ENCODE peak calls at places on chromosome 10, in ten cellular contexts. F is H1, U is stomach, J is lower leg skin, K is heart left ventricle, W is esophagus muscularis mucosa, S is A549, D is ovary, X is gastrocnemius medialis, Y is adrenal gland. Q is an unnamed sample.
A peak's percentile ranks its signal among the peaks of the same experiment; 100 is the strongest.

GRCh38 chr10:116274141-116274861 is 1.3 kb upstream of the GFRA1 start:
- DNase-seq in U (no peak), X (no peak), D (no peak), Y (no peak), F (peak; percentile 66), W (peak; percentile 91), J (no peak), S (peak; percentile 20), K (no peak), Q (no peak)

GRCh38 chr10:30995081-30995480 is 36.6 kb downstream of the ZNF438 start:
- DNase-seq in U (no peak), Y (no peak), X (no peak), W (no peak), F (no peak), J (no peak), D (no peak), K (no peak), S (no peak), Q (no peak)

GRCh38 chr10:11934262-11934661 is 108.3 kb downstream of the UPF2 start:
- DNase-seq in S (no peak), Y (peak; percentile 71), K (no peak), W (no peak), D (no peak), J (no peak), X (no peak), F (no peak), U (no peak), Q (no peak)

GRCh38 chr10:65350619-65351018 is 1575.2 kb upstream of the LRRTM3 start:
- DNase-seq in K (no peak), D (no peak), W (no peak), U (no peak), X (no peak), J (no peak), F (no peak), Y (peak; percentile 10), S (no peak), Q (no peak)

GRCh38 chr10:6229290-6229689 is 26.6 kb downstream of the PFKFB3 start:
- DNase-seq in J (no peak), W (no peak), D (no peak), K (no peak), F (no peak), Y (no peak), X (no peak), U (no peak), S (no peak), Q (no peak)

GRCh38 chr10:20694296-20694695 is 202.8 kb downstream of the NEBL start:
- DNase-seq in S (no peak), K (no peak), J (no peak), U (no peak), D (no peak), Y (no peak), X (no peak), F (no peak), W (no peak), Q (no peak)

GRCh38 chr10:24569828-24570657 is 153.6 kb downstream of the ARHGAP21 start:
- DNase-seq in X (no peak), S (no peak), D (no peak), Y (no peak), U (no peak), K (no peak), W (no peak), F (no peak), J (no peak), Q (no peak)

GRCh38 chr10:123398180-123398591 is 244.0 kb downstream of the BUB3 start:
- DNase-seq in W (no peak), S (no peak), K (no peak), U (no peak), X (no peak), J (no peak), D (no peak), Y (no peak), F (no peak), Q (no peak)

GRCh38 chr10:6204063-6204340 is 1.3 kb downstream of the PFKFB3 start:
- DNase-seq in F (peak; percentile 71), S (no peak), K (no peak), W (no peak), D (peak; percentile 59), Y (no peak), X (no peak), J (no peak), U (peak; percentile 62), Q (no peak)

GRCh38 chr10:133124357-133125211 is 35.4 kb upstream of the KNDC1 start:
- DNase-seq in K (no peak), F (peak; percentile 88), X (no peak), U (peak; percentile 53), S (peak; percentile 47), J (no peak), Y (peak; percentile 60), D (no peak), W (no peak), Q (peak; percentile 8)

GRCh38 chr10:48466611-48467240 is 138.1 kb downstream of the ARHGAP22 start:
- DNase-seq in S (no peak), K (no peak), D (peak; percentile 26), F (peak; percentile 69), Y (no peak), X (no peak), W (no peak), J (no peak), U (peak; percentile 20), Q (no peak)

GRCh38 chr10:114541081-114541833 is 116.8 kb downstream of the ABLIM1 start:
- DNase-seq in J (peak; percentile 85), Y (peak; percentile 78), U (peak; percentile 63), X (peak; percentile 57), D (peak; percentile 77), F (no peak), W (peak; percentile 94), S (no peak), K (peak; percentile 72), Q (peak; percentile 82)

GRCh38 chr10:71520042-71520441 is 123.3 kb downstream of the CDH23 start:
- DNase-seq in J (no peak), K (no peak), Y (no peak), W (no peak), X (no peak), D (no peak), U (no peak), F (no peak), S (no peak), Q (no peak)
- TF ChIP-seq CTCF in J (no peak), K (no peak), Y (no peak), W (no peak), X (no peak), D (no peak), U (no peak), F (no peak), S (no peak), Q (no peak)

DNA sequence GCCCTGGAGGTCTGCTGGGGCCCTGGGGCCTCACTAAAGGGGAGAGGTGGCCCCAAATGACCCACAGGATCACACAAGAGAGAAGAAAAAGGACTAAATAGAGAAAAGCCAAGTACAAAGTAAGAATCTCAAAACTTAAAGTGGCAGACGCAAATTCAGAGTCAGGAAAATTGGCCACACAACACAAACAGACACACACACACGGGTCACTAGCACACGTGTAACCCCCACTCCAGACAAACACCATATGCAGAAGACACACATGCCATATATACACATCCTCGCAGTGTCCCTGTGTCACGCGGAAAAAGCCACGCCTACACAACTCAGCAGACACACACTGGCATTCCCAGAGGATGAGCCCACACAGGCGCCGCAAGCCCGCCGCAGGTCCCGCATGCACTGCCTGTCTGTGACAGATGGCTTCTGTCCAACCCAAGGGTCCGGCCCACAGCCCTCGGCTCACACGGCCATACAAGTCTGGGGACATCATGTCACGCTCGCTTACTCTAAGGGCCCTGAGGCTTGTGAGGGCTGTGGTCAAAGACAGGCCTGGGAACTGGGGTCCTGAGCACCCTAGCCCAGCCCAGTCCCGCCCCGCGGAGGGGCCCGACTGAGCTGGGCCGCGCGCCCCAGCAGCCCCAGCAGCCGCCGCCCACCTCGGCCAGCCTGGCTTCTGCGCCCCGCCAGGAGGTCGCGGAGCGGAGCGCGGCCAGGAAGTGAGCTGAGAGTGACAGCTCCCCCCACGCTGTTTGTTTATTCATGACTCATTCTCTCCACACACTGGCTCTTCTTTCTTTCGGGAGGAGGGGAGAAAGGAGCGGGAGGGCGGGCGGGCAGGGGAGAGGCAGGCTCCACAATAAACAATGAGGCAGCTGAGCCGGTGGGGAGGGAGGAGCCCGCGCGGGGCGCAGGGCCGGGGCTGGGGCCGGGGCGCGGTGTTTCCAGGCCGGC is 95.5 kb upstream of the ZMIZ1 start:
- DNase-seq in J (peak; percentile 80), Y (peak; percentile 90), F (peak; percentile 72), D (peak; percentile 76), K (peak; percentile 87), W (peak; percentile 94), S (peak; percentile 93), U (peak; percentile 69), X (peak; percentile 84), Q (peak; percentile 72)
- TF ChIP-seq POLR2A in J (no peak), Y (peak; percentile 85), F (no peak), D (peak; percentile 34), K (peak; percentile 73), W (peak; percentile 25), S (no peak), U (no peak), X (peak; percentile 76), Q (no peak)

DNA sequence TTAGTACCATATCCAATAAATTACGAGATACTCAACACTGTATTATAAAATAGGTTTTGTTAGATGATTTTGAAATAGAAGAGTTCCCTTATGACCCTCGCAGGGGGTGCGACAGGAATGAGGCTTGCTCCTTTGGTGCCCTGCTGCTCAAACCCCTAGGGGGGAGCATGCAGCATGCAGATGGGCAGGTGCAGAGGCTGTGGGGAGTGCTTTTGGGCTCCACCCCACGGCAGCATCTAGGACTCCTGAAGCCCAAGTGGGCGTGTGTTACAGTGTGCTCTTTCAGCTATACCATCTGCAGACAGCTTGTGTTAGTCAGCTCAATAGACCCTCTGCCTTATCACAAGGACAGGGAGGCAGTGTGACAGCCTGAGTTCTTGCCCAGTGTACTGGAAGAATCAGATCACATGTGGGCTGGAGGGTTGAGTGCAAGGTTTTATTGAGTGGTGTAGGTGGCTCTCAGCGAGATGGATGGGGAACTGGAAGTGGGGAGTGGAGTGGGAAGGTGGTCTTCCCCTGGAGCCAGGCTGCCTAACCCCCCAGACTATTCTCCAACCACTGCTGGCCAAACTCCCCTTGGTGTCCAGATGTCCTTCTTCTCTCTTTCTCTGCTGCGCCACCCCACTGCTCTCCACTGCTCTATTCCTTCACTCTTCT is 3.1 kb upstream of the MRC1 start:
- DNase-seq in U (no peak), F (no peak), X (no peak), S (peak; percentile 31), K (no peak), D (no peak), Y (no peak), J (no peak), W (no peak), Q (no peak)
- TF ChIP-seq CTCF in U (no peak), F (peak; percentile 20), X (no peak), S (peak; percentile 14), K (no peak), D (no peak), Y (no peak), J (no peak), W (no peak), Q (no peak)

DNA sequence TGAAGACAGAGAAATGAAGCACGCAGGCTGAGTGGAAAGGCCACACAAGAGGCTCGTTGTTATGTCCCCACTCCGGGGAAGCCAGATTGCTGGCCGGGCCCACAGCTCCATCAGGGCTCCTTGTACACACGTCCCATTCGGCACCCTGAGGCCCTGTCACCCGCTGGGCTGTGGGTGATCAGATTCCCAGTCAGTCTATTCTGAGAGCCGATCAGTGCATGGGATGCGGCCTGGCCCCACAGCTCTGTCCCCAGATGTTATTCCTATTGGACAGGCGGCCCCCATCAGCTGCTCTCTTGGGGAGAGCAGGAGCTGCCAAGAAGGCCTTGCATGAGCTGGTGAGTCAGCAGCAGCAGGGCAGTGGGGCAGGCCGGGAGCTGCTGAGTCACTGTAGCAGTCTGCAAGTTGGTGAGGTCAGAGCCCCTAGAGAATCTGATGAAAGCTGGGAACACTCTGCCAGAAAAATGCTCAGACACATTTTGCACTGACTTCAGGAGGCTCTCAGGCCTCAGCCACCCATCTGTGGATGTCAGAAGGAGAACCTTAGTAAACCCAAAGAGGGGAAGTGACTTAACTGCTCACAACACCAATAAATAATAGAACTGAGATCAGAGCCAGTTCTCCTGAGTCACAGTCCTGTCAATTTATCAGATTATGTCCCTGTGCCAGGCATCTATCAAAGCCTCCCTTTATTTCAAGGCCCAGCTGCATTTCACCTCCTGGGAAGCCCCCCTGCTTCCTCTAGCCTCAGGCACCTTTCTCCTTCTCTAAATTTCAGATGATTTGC is 9.4 kb upstream of the PSAP start:
- DNase-seq in D (peak; percentile 92), Y (peak; percentile 100), W (peak; percentile 97), X (peak; percentile 99), U (peak; percentile 84), K (peak; percentile 94), J (peak; percentile 95), F (peak; percentile 56), S (peak; percentile 99), Q (peak; percentile 87)
- TF ChIP-seq POLR2A in D (no peak), Y (peak; percentile 89), W (no peak), X (peak; percentile 71), U (no peak), K (peak; percentile 43), J (no peak), F (no peak), S (no peak), Q (no peak)

Q was measured in tibial nerve.